ENCODE peak calls at places on chromosomes 13 and 19, in four cellular contexts. One of them, this sample, is unnamed.

GRCh38 chr19:46599716-46600392 is 1.3 kb upstream of the CALM3 start:
- DNase-seq in IMR-90: no peak
- DNase-seq in GM12878: no peak
- DNase-seq in A549: peak; percentile 47
- DNase-seq in this sample: no peak

GRCh38 chr19:38898788-38899446 is 501 bp downstream of the SIRT2 start:
- DNase-seq in A549: no peak
- DNase-seq in GM12878: no peak
- DNase-seq in IMR-90: peak; percentile 19
- DNase-seq in this sample: no peak

GRCh38 chr19:46049597-46049996 is 8.8 kb upstream of the IGFL4 start:
- DNase-seq in GM12878: no peak
- DNase-seq in A549: no peak
- DNase-seq in IMR-90: no peak
- DNase-seq in this sample: no peak

GRCh38 chr19:57123882-57124281 is 4.1 kb downstream of the USP29 start:
- DNase-seq in GM12878: no peak
- DNase-seq in A549: no peak
- DNase-seq in IMR-90: no peak
- DNase-seq in this sample: no peak

GRCh38 chr13:21534760-21535159 is 69.2 kb downstream of the MICU2 start:
- DNase-seq in A549: no peak
- DNase-seq in IMR-90: no peak
- DNase-seq in GM12878: no peak
- DNase-seq in this sample: no peak

GRCh38 chr13:36718686-36719085 is 44.9 kb downstream of the SERTM1 start:
- DNase-seq in IMR-90: no peak
- DNase-seq in A549: peak; percentile 27
- DNase-seq in GM12878: no peak
- DNase-seq in this sample: no peak

GRCh38 chr19:38551450-38551813 is 66.3 kb downstream of the MAP4K1 start:
- DNase-seq in GM12878: peak; percentile 52
- DNase-seq in IMR-90: no peak
- DNase-seq in A549: no peak
- DNase-seq in this sample: no peak

GRCh38 chr19:56538761-56539263 is at the start of gene ZFP28:
- DNase-seq in IMR-90: no peak
- DNase-seq in A549: no peak
- DNase-seq in GM12878: no peak
- DNase-seq in this sample: peak; percentile 80

GRCh38 chr13:104357174-104357573 is 1291.0 kb upstream of the SLC10A2 start:
- DNase-seq in A549: no peak
- DNase-seq in GM12878: no peak
- DNase-seq in IMR-90: no peak
- DNase-seq in this sample: no peak

GRCh38 chr13:21458457-21458815 is 667 bp downstream of the ZDHHC20 start:
- DNase-seq in IMR-90: no peak
- DNase-seq in GM12878: no peak
- DNase-seq in A549: peak; percentile 22
- DNase-seq in this sample: peak; percentile 35

GRCh38 chr13:25375727-25376358 is 4.1 kb downstream of the ATP8A2 start:
- DNase-seq in GM12878: no peak
- DNase-seq in A549: peak; percentile 25
- DNase-seq in IMR-90: peak; percentile 31
- DNase-seq in this sample: peak; percentile 48

GRCh38 chr13:105329359-105329758 is 1206.1 kb downstream of the EFNB2 start:
- DNase-seq in IMR-90: no peak
- DNase-seq in GM12878: no peak
- DNase-seq in A549: no peak
- DNase-seq in this sample: no peak

GRCh38 chr19:4144666-4145261 is 8.7 kb upstream of the CREB3L3 start:
- DNase-seq in A549: peak; percentile 77
- DNase-seq in IMR-90: peak; percentile 43
- DNase-seq in GM12878: no peak
- DNase-seq in this sample: no peak

GRCh38 chr13:78587395-78587794 is 16.0 kb downstream of the POU4F1 start:
- DNase-seq in IMR-90: no peak
- DNase-seq in A549: no peak
- DNase-seq in GM12878: no peak
- DNase-seq in this sample: no peak

GRCh38 chr13:87005511-87005910 is 665.7 kb upstream of the SLITRK5 start:
- DNase-seq in GM12878: no peak
- DNase-seq in IMR-90: no peak
- DNase-seq in A549: no peak
- DNase-seq in this sample: no peak

GRCh38 chr19:46882034-46882433 is 21.2 kb downstream of the ARHGAP35 start:
- DNase-seq in A549: no peak
- DNase-seq in GM12878: no peak
- DNase-seq in IMR-90: no peak
- DNase-seq in this sample: no peak

GRCh38 chr13:51453959-51454703 is 1.3 kb upstream of the INTS6 start:
- DNase-seq in GM12878: no peak
- DNase-seq in A549: peak; percentile 3
- DNase-seq in IMR-90: peak; percentile 6
- DNase-seq in this sample: peak; percentile 7

GRCh38 chr19:44476559-44477408 is 23.5 kb downstream of the ZNF180 start:
- DNase-seq in A549: peak; percentile 66
- DNase-seq in GM12878: no peak
- DNase-seq in IMR-90: peak; percentile 15
- DNase-seq in this sample: no peak

GRCh38 chr13:111486801-111487200 is 166.4 kb downstream of the TEX29 start:
- DNase-seq in IMR-90: no peak
- DNase-seq in A549: no peak
- DNase-seq in GM12878: no peak
- DNase-seq in this sample: no peak

GRCh38 chr13:49436890-49437289 is 7.0 kb downstream of the CAB39L start:
- DNase-seq in A549: peak; percentile 34
- DNase-seq in IMR-90: peak; percentile 73
- DNase-seq in GM12878: no peak
- DNase-seq in this sample: no peak

GRCh38 chr13:53126803-53127202 is 98.2 kb downstream of the OLFM4 start:
- DNase-seq in GM12878: no peak
- DNase-seq in IMR-90: peak; percentile 65
- DNase-seq in A549: no peak
- DNase-seq in this sample: no peak

GRCh38 chr19:52936151-52936957 is 13.1 kb upstream of the ZNF888 start:
- DNase-seq in GM12878: peak; percentile 36
- DNase-seq in A549: no peak
- DNase-seq in IMR-90: no peak
- DNase-seq in this sample: no peak

GRCh38 chr19:35641515-35642151 is at the start of gene ETV2:
- DNase-seq in A549: no peak
- DNase-seq in IMR-90: peak; percentile 42
- DNase-seq in GM12878: no peak
- DNase-seq in this sample: no peak

GRCh38 chr19:4130635-4131438 is 6.9 kb upstream of the MAP2K2 start:
- DNase-seq in GM12878: no peak
- DNase-seq in A549: peak; percentile 83
- DNase-seq in IMR-90: peak; percentile 90
- DNase-seq in this sample: no peak

GRCh38 chr19:53538378-53539109 is 599 bp downstream of the ZNF331 start:
- DNase-seq in GM12878: no peak
- DNase-seq in A549: no peak
- DNase-seq in IMR-90: no peak
- DNase-seq in this sample: no peak

GRCh38 chr19:14354445-14354844 is 26.8 kb upstream of the ADGRE5 start:
- DNase-seq in A549: no peak
- DNase-seq in IMR-90: no peak
- DNase-seq in GM12878: no peak
- DNase-seq in this sample: peak; percentile 45

GRCh38 chr19:45955905-45956608 is 17.6 kb downstream of the NOVA2 start:
- DNase-seq in GM12878: no peak
- DNase-seq in IMR-90: peak; percentile 7
- DNase-seq in A549: peak; percentile 81
- DNase-seq in this sample: no peak

GRCh38 chr13:47076536-47076935 is 179.7 kb upstream of the HTR2A start:
- DNase-seq in IMR-90: peak; percentile 13
- DNase-seq in GM12878: no peak
- DNase-seq in A549: no peak
- DNase-seq in this sample: no peak

GRCh38 chr13:24038405-24038804 is 122.1 kb upstream of the SPATA13 start:
- DNase-seq in IMR-90: peak; percentile 72
- DNase-seq in GM12878: no peak
- DNase-seq in A549: no peak
- DNase-seq in this sample: no peak

GRCh38 chr13:24039621-24040475 is 120.7 kb upstream of the SPATA13 start:
- DNase-seq in GM12878: peak; percentile 48
- DNase-seq in A549: no peak
- DNase-seq in IMR-90: no peak
- DNase-seq in this sample: no peak

GRCh38 chr13:24040835-24041234 is 119.7 kb upstream of the SPATA13 start:
- DNase-seq in GM12878: no peak
- DNase-seq in A549: no peak
- DNase-seq in IMR-90: no peak
- DNase-seq in this sample: no peak

GRCh38 chr13:24036115-24036514 is 124.4 kb upstream of the SPATA13 start:
- DNase-seq in IMR-90: peak; percentile 44
- DNase-seq in A549: no peak
- DNase-seq in GM12878: no peak
- DNase-seq in this sample: no peak

DNA sequence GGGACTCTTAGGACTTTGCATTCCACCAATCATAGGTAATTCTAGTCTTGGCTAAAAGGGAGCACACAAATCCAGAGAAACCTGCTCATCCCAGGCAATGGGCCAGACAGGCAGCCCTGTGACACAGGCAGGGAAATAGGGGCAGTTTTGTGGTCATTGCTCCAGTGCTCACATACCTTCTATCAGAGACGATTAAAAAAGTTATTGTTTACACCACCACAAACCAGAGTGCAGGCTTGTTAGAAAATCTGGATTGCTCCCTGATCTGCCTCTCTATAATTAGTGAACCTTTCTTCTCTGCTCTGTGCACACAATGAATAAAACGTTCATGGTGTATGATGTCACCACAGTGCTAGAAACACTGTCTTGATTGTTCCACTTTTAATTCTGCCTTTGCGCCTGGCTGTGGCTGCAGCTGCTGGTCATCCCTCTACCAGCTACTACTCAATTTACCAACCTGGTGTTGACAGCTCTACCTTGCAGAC is 121.6 kb upstream of the SPATA13 start:
- DNase-seq in GM12878: no peak
- DNase-seq in A549: no peak
- DNase-seq in IMR-90: peak; percentile 74
- DNase-seq in this sample: no peak
- TF ChIP-seq BHLHE40 in GM12878: peak; percentile 3
- TF ChIP-seq BHLHE40 in A549: no peak
- TF ChIP-seq BHLHE40 in IMR-90: no peak
- TF ChIP-seq BHLHE40 in this sample: no peak

GRCh38 chr19:19324059-19324755 is 3.6 kb downstream of the MAU2 start:
- DNase-seq in IMR-90: no peak
- DNase-seq in A549: no peak
- DNase-seq in GM12878: no peak
- DNase-seq in this sample: no peak

GRCh38 chr19:19329199-19329598 is 8.6 kb downstream of the MAU2 start:
- DNase-seq in GM12878: no peak
- DNase-seq in A549: no peak
- DNase-seq in IMR-90: no peak
- DNase-seq in this sample: no peak

DNA sequence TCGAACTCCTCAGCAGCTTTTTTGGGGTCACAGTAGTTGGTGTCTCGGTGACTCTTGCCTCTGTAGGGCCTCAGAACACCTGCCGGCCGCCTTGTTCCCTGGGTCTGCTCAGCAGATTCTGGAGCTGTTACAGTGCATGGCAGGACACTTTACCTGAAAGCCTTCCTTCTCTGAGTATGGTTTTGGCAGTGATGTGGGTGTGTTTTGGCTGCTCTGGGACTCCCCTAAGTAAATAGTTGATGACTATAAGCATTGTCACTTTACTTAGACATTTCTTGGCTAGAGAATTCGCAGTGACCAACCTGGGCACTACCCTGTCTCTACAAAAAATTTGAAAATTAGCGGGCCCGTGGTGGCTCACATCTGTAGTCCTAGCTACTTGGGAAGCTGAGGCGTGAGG is 7.0 kb downstream of the MAU2 start:
- DNase-seq in A549: no peak
- DNase-seq in IMR-90: no peak
- DNase-seq in GM12878: no peak
- DNase-seq in this sample: no peak
- TF ChIP-seq BHLHE40 in A549: no peak
- TF ChIP-seq BHLHE40 in IMR-90: no peak
- TF ChIP-seq BHLHE40 in GM12878: no peak
- TF ChIP-seq BHLHE40 in this sample: no peak

GRCh38 chr19:7500811-7501450 is 12.1 kb upstream of the PEX11G start:
- DNase-seq in GM12878: no peak
- DNase-seq in IMR-90: peak; percentile 46
- DNase-seq in A549: peak; percentile 89
- DNase-seq in this sample: peak; percentile 82
- TF ChIP-seq BHLHE40 in GM12878: no peak
- TF ChIP-seq BHLHE40 in IMR-90: no peak
- TF ChIP-seq BHLHE40 in A549: no peak
- TF ChIP-seq BHLHE40 in this sample: no peak

GRCh38 chr19:50705422-50706019 is 14.1 kb downstream of the SHANK1 start:
- DNase-seq in GM12878: peak; percentile 21
- DNase-seq in IMR-90: peak; percentile 76
- DNase-seq in A549: peak; percentile 79
- DNase-seq in this sample: peak; percentile 72

GRCh38 chr19:50702870-50703829 is 16.5 kb downstream of the SHANK1 start:
- DNase-seq in IMR-90: peak; percentile 50
- DNase-seq in GM12878: no peak
- DNase-seq in A549: no peak
- DNase-seq in this sample: no peak

GRCh38 chr19:50702158-50702869 is 17.3 kb downstream of the SHANK1 start:
- DNase-seq in A549: no peak
- DNase-seq in IMR-90: no peak
- DNase-seq in GM12878: no peak
- DNase-seq in this sample: no peak

GRCh38 chr19:50706387-50706786 is 13.2 kb downstream of the SHANK1 start:
- DNase-seq in GM12878: no peak
- DNase-seq in A549: no peak
- DNase-seq in IMR-90: no peak
- DNase-seq in this sample: no peak

DNA sequence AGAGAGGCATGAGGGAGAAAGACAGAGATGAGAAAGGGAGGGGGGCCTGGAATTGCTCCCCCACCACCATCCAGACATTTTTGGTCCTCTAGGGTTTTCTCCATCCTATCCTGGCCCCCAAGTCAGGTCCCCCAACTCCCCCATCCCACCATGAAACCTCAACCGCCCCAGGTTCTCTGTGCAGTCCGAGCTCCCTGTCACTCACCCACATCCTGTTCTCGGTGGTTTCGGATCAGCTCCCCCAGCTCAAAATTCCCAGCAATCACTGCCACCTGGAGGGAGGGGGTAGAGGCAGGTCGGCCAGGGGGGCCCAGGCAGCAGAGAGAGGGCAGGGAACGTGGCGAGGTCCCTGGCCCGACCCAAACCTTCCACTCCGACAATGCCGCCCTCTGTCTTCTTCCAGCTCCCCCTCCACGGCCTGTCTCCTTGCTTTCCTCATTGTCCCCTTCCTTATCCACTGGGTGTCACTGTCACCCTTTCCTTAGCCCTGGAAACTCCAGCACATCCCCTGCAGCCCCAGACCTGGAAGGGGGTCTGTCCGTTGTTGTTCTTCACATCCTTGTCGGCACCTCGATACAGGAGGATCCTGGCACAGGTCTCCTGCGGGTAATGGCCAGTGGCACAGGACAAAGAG is 15.6 kb downstream of the SHANK1 start:
- DNase-seq in GM12878: no peak
- DNase-seq in A549: peak; percentile 58
- DNase-seq in IMR-90: no peak
- DNase-seq in this sample: peak; percentile 47
- TF ChIP-seq BHLHE40 in GM12878: no peak
- TF ChIP-seq BHLHE40 in A549: no peak
- TF ChIP-seq BHLHE40 in IMR-90: no peak
- TF ChIP-seq BHLHE40 in this sample: no peak

GRCh38 chr19:2550431-2551171 is 74.7 kb downstream of the GADD45B start:
- DNase-seq in A549: no peak
- DNase-seq in GM12878: no peak
- DNase-seq in IMR-90: no peak
- DNase-seq in this sample: no peak
- TF ChIP-seq BHLHE40 in A549: no peak
- TF ChIP-seq BHLHE40 in GM12878: no peak
- TF ChIP-seq BHLHE40 in IMR-90: no peak
- TF ChIP-seq BHLHE40 in this sample: no peak

This sample was measured in HEK293T.